ENCODE peak calls at places on chromosomes 3 and 15, in ten cellular contexts. D, F, M, I, W, X, R, N, Q and Y are unnamed samples.

GRCh38 chr3:129282727-129283327 is 4.2 kb downstream of the HMCES start:
- DNase-seq in D (peak; percentile 25), F (peak; percentile 52), M (no peak), I (peak; percentile 62), W (no peak), X (no peak), R (no peak), N (no peak), Q (no peak), Y (no peak)

GRCh38 chr15:76058714-76059319 is 968 bp upstream of the TMEM266 start:
- DNase-seq in D (no peak), F (no peak), M (no peak), I (peak; percentile 23), W (no peak), X (no peak), R (no peak), N (peak; percentile 30), Q (peak; percentile 21), Y (peak; percentile 31)

GRCh38 chr3:171498921-171499320 is 38.7 kb upstream of the TNIK start:
- DNase-seq in D (no peak), F (no peak), M (no peak), I (no peak), W (no peak), X (no peak), R (no peak), N (no peak), Q (no peak), Y (no peak)

GRCh38 chr3:71341721-71342120 is 241.8 kb downstream of the FOXP1 start:
- DNase-seq in D (no peak), F (no peak), M (no peak), I (peak; percentile 79), W (no peak), X (no peak), R (no peak), N (no peak), Q (no peak), Y (no peak)

GRCh38 chr3:42009456-42009855 is 47.6 kb upstream of the ULK4 start:
- DNase-seq in D (peak; percentile 29), F (no peak), M (no peak), I (no peak), W (no peak), X (no peak), R (no peak), N (no peak), Q (no peak), Y (no peak)

GRCh38 chr15:71296032-71296686 is 180.9 kb downstream of the THSD4 start:
- DNase-seq in D (peak; percentile 43), F (no peak), M (no peak), I (peak; percentile 93), W (no peak), X (no peak), R (no peak), N (no peak), Q (no peak), Y (no peak)

GRCh38 chr3:65953301-65953812 is 85.4 kb downstream of the MAGI1 start:
- DNase-seq in D (no peak), F (no peak), M (no peak), I (no peak), W (no peak), X (no peak), R (no peak), N (peak; percentile 91), Q (no peak), Y (peak; percentile 98)

GRCh38 chr3:188387921-188388320 is 234.0 kb downstream of the LPP start:
- DNase-seq in D (no peak), F (no peak), M (no peak), I (peak; percentile 19), W (no peak), X (no peak), R (no peak), N (no peak), Q (no peak), Y (no peak)

GRCh38 chr3:127307918-127308317 is 20.1 kb upstream of the PRR20G start:
- DNase-seq in D (no peak), F (no peak), M (no peak), I (no peak), W (no peak), X (no peak), R (no peak), N (no peak), Q (peak; percentile 4), Y (no peak)

GRCh38 chr3:101819649-101820202 is 29.6 kb upstream of the NFKBIZ start:
- DNase-seq in D (no peak), F (no peak), M (no peak), I (no peak), W (no peak), X (no peak), R (no peak), N (no peak), Q (no peak), Y (no peak)

GRCh38 chr3:187922704-187923393 is 177.6 kb upstream of the BCL6 start:
- DNase-seq in D (no peak), F (no peak), M (no peak), I (peak; percentile 65), W (no peak), X (no peak), R (no peak), N (no peak), Q (no peak), Y (no peak)

GRCh38 chr15:89174476-89174875 is 46.9 kb downstream of the RLBP1 start:
- DNase-seq in D (no peak), F (no peak), M (no peak), I (no peak), W (no peak), X (no peak), R (no peak), N (peak; percentile 36), Q (no peak), Y (no peak)

GRCh38 chr15:62847900-62848489 is 194.6 kb upstream of the TPM1 start:
- DNase-seq in D (peak; percentile 36), F (no peak), M (peak; percentile 74), I (peak; percentile 79), W (peak; percentile 75), X (peak; percentile 71), R (no peak), N (peak; percentile 2), Q (peak; percentile 67), Y (peak; percentile 85)

GRCh38 chr3:188383763-188384162 is 229.8 kb downstream of the LPP start:
- DNase-seq in D (no peak), F (no peak), M (no peak), I (no peak), W (no peak), X (no peak), R (no peak), N (no peak), Q (no peak), Y (no peak)

GRCh38 chr3:10824468-10824867 is 8.4 kb downstream of the SLC6A11 start:
- DNase-seq in D (no peak), F (no peak), M (no peak), I (no peak), W (no peak), X (no peak), R (no peak), N (no peak), Q (no peak), Y (no peak)

GRCh38 chr15:48334260-48334659 is 3.0 kb downstream of the DUT start:
- DNase-seq in D (no peak), F (no peak), M (no peak), I (peak; percentile 78), W (no peak), X (no peak), R (no peak), N (no peak), Q (no peak), Y (no peak)

GRCh38 chr3:50616770-50617095 is 218 bp upstream of the MAPKAPK3 start:
- DNase-seq in D (peak; percentile 92), F (peak; percentile 96), M (peak; percentile 92), I (peak; percentile 85), W (peak; percentile 93), X (peak; percentile 94), R (peak; percentile 49), N (peak; percentile 85), Q (peak; percentile 91), Y (peak; percentile 94)

GRCh38 chr3:54792584-54792983 is 135.3 kb downstream of the LRTM1 start:
- DNase-seq in D (no peak), F (no peak), M (no peak), I (no peak), W (no peak), X (no peak), R (no peak), N (no peak), Q (no peak), Y (no peak)

GRCh38 chr3:195077611-195078540 is 193.1 kb downstream of the XXYLT1 start:
- DNase-seq in D (no peak), F (no peak), M (no peak), I (no peak), W (no peak), X (peak; percentile 9), R (no peak), N (no peak), Q (no peak), Y (no peak)

GRCh38 chr3:73026111-73026510 is 29.5 kb downstream of the PPP4R2 start:
- DNase-seq in D (no peak), F (no peak), M (no peak), I (no peak), W (no peak), X (no peak), R (no peak), N (no peak), Q (peak; percentile 60), Y (no peak)

GRCh38 chr3:143192193-143192592 is 72.6 kb downstream of the CHST2 start:
- DNase-seq in D (no peak), F (no peak), M (no peak), I (no peak), W (no peak), X (no peak), R (no peak), N (no peak), Q (no peak), Y (no peak)

GRCh38 chr3:57065588-57065987 is 5.1 kb downstream of the SPATA12 start:
- DNase-seq in D (no peak), F (no peak), M (no peak), I (peak; percentile 80), W (no peak), X (no peak), R (no peak), N (no peak), Q (no peak), Y (no peak)